ENCODE peak calls at places on chromosome 16, in seven cellular contexts. D is heart left ventricle, Y is fibroblast of the aortic adventitia, A is psoas muscle, L is Peyer's patch, T is stomach, J is astrocyte of the spinal cord. Q is an unnamed sample.

GRCh38 chr16:4081577-4082021 is 34.6 kb downstream of the ADCY9 start:
- DNase-seq in T (no peak), D (no peak), L (no peak), Y (peak; percentile 67), A (no peak), J (no peak), Q (no peak)

GRCh38 chr16:68062910-68063393 is 22.2 kb upstream of the NFATC3 start:
- DNase-seq in L (peak; percentile 69), A (no peak), Y (no peak), T (peak; percentile 25), D (no peak), J (no peak), Q (no peak)

GRCh38 chr16:69469807-69470561 is 45.6 kb downstream of the CYB5B start:
- DNase-seq in A (no peak), Y (no peak), T (no peak), D (no peak), J (no peak), L (no peak), Q (no peak)

GRCh38 chr16:81706327-81707295 is 72.5 kb upstream of the PLCG2 start:
- DNase-seq in L (no peak), Y (no peak), A (peak; percentile 33), J (no peak), T (no peak), D (no peak), Q (no peak)

GRCh38 chr16:27221576-27222498 is 18.5 kb downstream of the KDM8 start:
- DNase-seq in L (no peak), Y (peak; percentile 80), D (no peak), A (peak; percentile 71), T (no peak), J (no peak), Q (peak; percentile 55)

GRCh38 chr16:53433930-53434435 is 288 bp upstream of the RBL2 start:
- DNase-seq in J (no peak), A (no peak), L (no peak), D (peak; percentile 91), Y (peak; percentile 80), T (no peak), Q (no peak)

GRCh38 chr16:52404546-52404945 is 142.4 kb downstream of the TOX3 start:
- DNase-seq in A (no peak), T (no peak), L (peak; percentile 52), J (no peak), D (no peak), Y (no peak), Q (no peak)

GRCh38 chr16:10180771-10181163 is 1.5 kb downstream of the GRIN2A start:
- DNase-seq in D (no peak), J (no peak), L (no peak), T (no peak), A (no peak), Y (no peak), Q (no peak)

GRCh38 chr16:28494141-28494851 is at the start of gene APOBR:
- DNase-seq in A (no peak), T (peak; percentile 58), D (peak; percentile 54), L (peak; percentile 94), J (no peak), Y (no peak), Q (no peak)

GRCh38 chr16:28491970-28492474 is at the start of gene CLN3:
- DNase-seq in T (peak; percentile 91), A (peak; percentile 95), L (peak; percentile 97), J (peak; percentile 96), Y (peak; percentile 97), D (peak; percentile 93), Q (peak; percentile 73)

GRCh38 chr16:28491080-28491969 is 549 bp downstream of the CLN3 start:
- DNase-seq in L (peak; percentile 70), T (no peak), D (peak; percentile 44), Y (peak; percentile 24), J (peak; percentile 1), A (peak; percentile 70), Q (no peak)

GRCh38 chr16:28495098-28495793 is 803 bp downstream of the APOBR start:
- DNase-seq in T (no peak), A (no peak), Y (no peak), L (no peak), D (no peak), J (no peak), Q (no peak)

DNA sequence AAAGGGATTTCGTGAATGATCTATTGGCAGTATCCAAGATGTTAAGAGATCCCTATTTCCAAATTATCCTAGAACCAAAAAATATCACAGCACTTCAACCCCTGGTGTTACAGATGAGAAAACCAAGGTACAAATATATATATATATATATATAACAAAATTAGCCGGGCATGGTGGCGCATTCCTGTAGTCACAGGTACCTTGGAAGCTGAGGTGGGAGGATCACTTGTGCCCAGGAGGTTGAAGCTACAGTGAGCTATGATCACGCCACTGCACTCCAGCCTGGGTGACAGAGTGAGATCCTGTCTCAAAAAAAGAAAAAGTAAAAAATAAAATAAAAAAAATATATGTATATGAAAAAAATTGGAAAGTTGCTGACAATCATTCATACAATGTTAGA is 637 bp upstream of the CLN3 start:
- DNase-seq in T (no peak), A (no peak), D (no peak), Y (no peak), L (no peak), J (no peak), Q (no peak)
- H3K4me3 ChIP-seq in T (peak overlapping the region; percentile 94), A (peak overlapping the region; percentile 100), D (peak overlapping the region; percentile 99), Y (peak overlapping the region; percentile 22), L (peak overlapping the region; percentile 76), J (peak overlapping the region; percentile 100), Q (no peak overlapping the region)

GRCh38 chr16:30376508-30376907 is 1.9 kb downstream of the MYL11 start:
- DNase-seq in A (no peak), J (no peak), T (no peak), Y (no peak), D (no peak), L (no peak), Q (no peak)
- TF ChIP-seq CTCF in A (no peak), J (no peak), T (no peak), Y (no peak), D (no peak), L (no peak), Q (no peak)

DNA sequence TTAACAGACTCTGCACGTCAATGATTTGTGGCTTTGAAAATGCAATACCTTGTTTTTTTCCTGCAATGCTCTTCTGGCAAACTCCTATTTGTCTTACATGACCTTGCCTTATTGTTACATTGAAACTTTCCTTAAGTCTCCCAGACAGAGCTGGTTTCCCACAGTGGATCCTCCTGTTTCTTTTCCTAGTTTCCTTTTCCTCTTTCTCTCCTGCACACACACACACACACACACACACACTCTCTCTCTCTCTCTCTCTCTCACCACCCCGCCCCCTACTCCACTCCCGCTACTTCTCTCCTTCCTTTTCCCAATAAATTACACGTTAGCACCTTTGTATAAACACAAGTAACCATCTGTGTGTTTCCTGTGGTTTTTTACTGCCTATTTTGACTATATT is 2.3 kb downstream of the ORC6 start:
- DNase-seq in T (no peak), J (peak; percentile 36), L (no peak), D (no peak), Y (peak; percentile 72), A (no peak), Q (no peak)
- H3K4me3 ChIP-seq in T (no peak overlapping the region), J (no peak overlapping the region), L (no peak overlapping the region), D (no peak overlapping the region), Y (peak overlapping the region; percentile 14), A (no peak overlapping the region), Q (no peak overlapping the region)

GRCh38 chr16:48235058-48235555 is 9.0 kb upstream of the LONP2 start:
- DNase-seq in Y (no peak), T (no peak), D (no peak), L (no peak), A (no peak), J (no peak), Q (no peak)

GRCh38 chr16:48232459-48233040 is 11.6 kb upstream of the LONP2 start:
- DNase-seq in J (no peak), T (no peak), D (no peak), Y (no peak), A (no peak), L (no peak), Q (no peak)

GRCh38 chr16:48234630-48235029 is 9.5 kb upstream of the LONP2 start:
- DNase-seq in L (no peak), Y (no peak), D (no peak), T (no peak), A (no peak), J (no peak), Q (no peak)

GRCh38 chr16:48235556-48236136 is 8.5 kb upstream of the LONP2 start:
- DNase-seq in L (no peak), Y (no peak), A (no peak), D (no peak), J (no peak), T (no peak), Q (no peak)

GRCh38 chr16:48231675-48232214 is 12.4 kb upstream of the LONP2 start:
- DNase-seq in J (peak; percentile 38), Y (peak; percentile 51), L (peak; percentile 55), A (no peak), T (peak; percentile 44), D (no peak), Q (no peak)
- TF ChIP-seq CTCF in J (peak; percentile 69), Y (peak; percentile 67), L (peak; percentile 10), A (peak; percentile 21), T (no peak), D (no peak), Q (peak; percentile 51)

DNA sequence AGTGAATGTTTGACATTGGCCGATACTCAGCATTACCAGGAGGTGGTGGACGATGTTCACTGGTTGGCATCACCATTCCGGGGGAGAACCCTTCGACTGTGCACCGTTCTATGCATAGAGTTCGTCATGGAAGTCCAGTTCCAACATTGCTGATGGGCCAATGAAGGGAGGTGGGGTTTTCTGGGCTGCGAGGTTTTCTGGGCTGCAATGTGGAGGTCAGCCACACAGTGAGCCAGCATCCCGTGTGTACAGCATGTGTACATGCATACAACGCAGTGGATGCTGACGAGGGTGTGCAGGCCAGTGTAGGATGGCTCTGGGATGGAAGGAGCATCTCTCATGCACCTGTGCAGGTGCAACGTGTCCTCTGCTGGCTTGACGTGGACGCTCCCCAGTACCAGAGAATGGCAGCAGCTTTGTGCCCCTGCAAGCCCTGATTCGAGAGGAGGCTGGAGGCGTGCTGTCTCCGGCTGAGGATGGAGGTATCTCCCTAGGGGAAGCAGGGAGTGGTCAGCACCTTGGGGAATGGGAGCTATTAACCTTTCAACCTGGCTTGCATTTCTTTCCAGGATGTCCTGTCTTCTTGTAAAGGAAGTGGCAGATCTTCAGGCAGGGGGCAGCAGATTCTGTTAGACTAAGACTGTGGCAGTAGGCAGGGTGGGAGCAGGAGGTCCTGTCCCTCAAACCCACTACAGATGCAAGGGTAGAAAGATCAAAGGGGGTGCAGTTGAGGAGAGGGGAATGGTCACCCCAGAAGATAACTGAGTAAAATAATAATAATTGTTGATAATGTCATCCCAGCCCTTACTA is 98.2 kb downstream of the CYLD start:
- DNase-seq in A (no peak), L (no peak), Y (no peak), T (no peak), D (no peak), J (no peak), Q (no peak)
- H3K4me3 ChIP-seq in A (no peak overlapping the region), L (no peak overlapping the region), Y (no peak overlapping the region), T (no peak overlapping the region), D (no peak overlapping the region), J (no peak overlapping the region), Q (no peak overlapping the region)